ENCODE peak calls at places on chromosomes 13 and 19, in eight cellular contexts. One of them, this sample, is unnamed.

GRCh38 chr19:45164577-45165335 is 4.0 kb upstream of the NKPD1 start:
- DNase-seq in AG04450: no peak
- DNase-seq in cardiac muscle cell: peak
- DNase-seq in hepatocyte: peak
- DNase-seq in omental fat pad: peak
- DNase-seq in BJ: no peak
- DNase-seq in progenitor cell of endocrine pancreas: no peak
- DNase-seq in MM.1S: peak
- DNase-seq in this sample: peak

GRCh38 chr13:60396783-60397692 is at the start of gene TDRD3:
- DNase-seq in AG04450: peak
- DNase-seq in cardiac muscle cell: peak
- DNase-seq in hepatocyte: peak
- DNase-seq in omental fat pad: peak
- DNase-seq in BJ: peak
- DNase-seq in progenitor cell of endocrine pancreas: peak
- DNase-seq in MM.1S: peak
- DNase-seq in this sample: peak

GRCh38 chr19:40607311-40607871 is 6.2 kb downstream of the LTBP4 start:
- DNase-seq in AG04450: no peak
- DNase-seq in cardiac muscle cell: no peak
- DNase-seq in hepatocyte: no peak
- DNase-seq in omental fat pad: no peak
- DNase-seq in BJ: no peak
- DNase-seq in progenitor cell of endocrine pancreas: no peak
- DNase-seq in MM.1S: no peak
- DNase-seq in this sample: no peak

GRCh38 chr19:720691-721160 is 12.0 kb downstream of the PALM start:
- DNase-seq in AG04450: no peak
- DNase-seq in cardiac muscle cell: no peak
- DNase-seq in hepatocyte: no peak
- DNase-seq in omental fat pad: no peak
- DNase-seq in BJ: no peak
- DNase-seq in progenitor cell of endocrine pancreas: no peak
- DNase-seq in MM.1S: no peak
- DNase-seq in this sample: no peak

GRCh38 chr19:47001584-47001983 is 18.1 kb upstream of the NPAS1 start:
- DNase-seq in AG04450: no peak
- DNase-seq in cardiac muscle cell: no peak
- DNase-seq in hepatocyte: no peak
- DNase-seq in omental fat pad: no peak
- DNase-seq in BJ: no peak
- DNase-seq in progenitor cell of endocrine pancreas: no peak
- DNase-seq in MM.1S: no peak
- DNase-seq in this sample: no peak

GRCh38 chr13:48709213-48709612 is 55.5 kb downstream of the CYSLTR2 start:
- DNase-seq in AG04450: no peak
- DNase-seq in cardiac muscle cell: no peak
- DNase-seq in hepatocyte: no peak
- DNase-seq in omental fat pad: no peak
- DNase-seq in BJ: no peak
- DNase-seq in progenitor cell of endocrine pancreas: no peak
- DNase-seq in MM.1S: no peak
- DNase-seq in this sample: no peak

GRCh38 chr19:50694815-50695145 is 24.8 kb downstream of the SHANK1 start:
- DNase-seq in AG04450: no peak
- DNase-seq in cardiac muscle cell: no peak
- DNase-seq in hepatocyte: no peak
- DNase-seq in omental fat pad: no peak
- DNase-seq in BJ: no peak
- DNase-seq in progenitor cell of endocrine pancreas: no peak
- DNase-seq in MM.1S: no peak
- DNase-seq in this sample: no peak

GRCh38 chr19:43743059-43743458 is 11.7 kb downstream of the SMG9 start:
- DNase-seq in AG04450: no peak
- DNase-seq in cardiac muscle cell: no peak
- DNase-seq in hepatocyte: no peak
- DNase-seq in omental fat pad: no peak
- DNase-seq in BJ: no peak
- DNase-seq in progenitor cell of endocrine pancreas: no peak
- DNase-seq in MM.1S: no peak
- DNase-seq in this sample: no peak

GRCh38 chr19:43820098-43820860 is 6.8 kb upstream of the ZNF283 start:
- DNase-seq in AG04450: peak
- DNase-seq in cardiac muscle cell: no peak
- DNase-seq in hepatocyte: no peak
- DNase-seq in omental fat pad: no peak
- DNase-seq in BJ: no peak
- DNase-seq in progenitor cell of endocrine pancreas: no peak
- DNase-seq in MM.1S: no peak
- DNase-seq in this sample: no peak

GRCh38 chr13:107301724-107302374 is 733.9 kb upstream of the ARGLU1 start:
- DNase-seq in AG04450: no peak
- DNase-seq in cardiac muscle cell: peak
- DNase-seq in hepatocyte: no peak
- DNase-seq in omental fat pad: no peak
- DNase-seq in BJ: no peak
- DNase-seq in progenitor cell of endocrine pancreas: no peak
- DNase-seq in MM.1S: no peak
- DNase-seq in this sample: no peak

GRCh38 chr13:97068146-97068545 is 73.9 kb upstream of the OXGR1 start:
- DNase-seq in AG04450: no peak
- DNase-seq in cardiac muscle cell: no peak
- DNase-seq in hepatocyte: no peak
- DNase-seq in omental fat pad: no peak
- DNase-seq in BJ: no peak
- DNase-seq in progenitor cell of endocrine pancreas: no peak
- DNase-seq in MM.1S: no peak
- DNase-seq in this sample: no peak

GRCh38 chr19:1713170-1713569 is 40.1 kb upstream of the ONECUT3 start:
- DNase-seq in AG04450: no peak
- DNase-seq in cardiac muscle cell: no peak
- DNase-seq in hepatocyte: no peak
- DNase-seq in omental fat pad: no peak
- DNase-seq in BJ: no peak
- DNase-seq in progenitor cell of endocrine pancreas: no peak
- DNase-seq in MM.1S: no peak
- DNase-seq in this sample: no peak

GRCh38 chr19:12779162-12779993 is 4.0 kb upstream of the HOOK2 start:
- DNase-seq in AG04450: no peak
- DNase-seq in cardiac muscle cell: peak
- DNase-seq in hepatocyte: peak
- DNase-seq in omental fat pad: no peak
- DNase-seq in BJ: no peak
- DNase-seq in progenitor cell of endocrine pancreas: no peak
- DNase-seq in MM.1S: no peak
- DNase-seq in this sample: no peak

GRCh38 chr13:112113851-112114250 is 46.9 kb downstream of the SOX1 start:
- DNase-seq in AG04450: no peak
- DNase-seq in cardiac muscle cell: no peak
- DNase-seq in hepatocyte: no peak
- DNase-seq in omental fat pad: no peak
- DNase-seq in BJ: no peak
- DNase-seq in progenitor cell of endocrine pancreas: no peak
- DNase-seq in MM.1S: no peak
- DNase-seq in this sample: no peak

GRCh38 chr13:39129253-39129652 is 91.0 kb downstream of the NHLRC3 start:
- DNase-seq in AG04450: no peak
- DNase-seq in cardiac muscle cell: no peak
- DNase-seq in hepatocyte: no peak
- DNase-seq in omental fat pad: no peak
- DNase-seq in BJ: no peak
- DNase-seq in progenitor cell of endocrine pancreas: no peak
- DNase-seq in MM.1S: no peak
- DNase-seq in this sample: no peak

GRCh38 chr19:15836345-15836594 is 20.8 kb upstream of the OR10H1 start:
- DNase-seq in AG04450: no peak
- DNase-seq in cardiac muscle cell: no peak
- DNase-seq in hepatocyte: no peak
- DNase-seq in omental fat pad: peak
- DNase-seq in BJ: no peak
- DNase-seq in progenitor cell of endocrine pancreas: no peak
- DNase-seq in MM.1S: no peak
- DNase-seq in this sample: no peak

GRCh38 chr19:50673118-50673517 is 23.9 kb downstream of the C19orf81 start:
- DNase-seq in AG04450: no peak
- DNase-seq in cardiac muscle cell: no peak
- DNase-seq in hepatocyte: no peak
- DNase-seq in omental fat pad: no peak
- DNase-seq in BJ: no peak
- DNase-seq in progenitor cell of endocrine pancreas: no peak
- DNase-seq in MM.1S: no peak
- DNase-seq in this sample: no peak

GRCh38 chr19:3606690-3607289 is at the start of gene TBXA2R:
- DNase-seq in AG04450: no peak
- DNase-seq in cardiac muscle cell: peak
- DNase-seq in hepatocyte: peak
- DNase-seq in omental fat pad: peak
- DNase-seq in BJ: no peak
- DNase-seq in progenitor cell of endocrine pancreas: no peak
- DNase-seq in MM.1S: no peak
- DNase-seq in this sample: peak

GRCh38 chr13:41193919-41194824 is at the start of gene KBTBD7:
- DNase-seq in AG04450: peak
- DNase-seq in cardiac muscle cell: peak
- DNase-seq in hepatocyte: peak
- DNase-seq in omental fat pad: peak
- DNase-seq in BJ: peak
- DNase-seq in progenitor cell of endocrine pancreas: peak
- DNase-seq in MM.1S: peak
- DNase-seq in this sample: peak

GRCh38 chr13:41199061-41199460 is 4.7 kb upstream of the KBTBD7 start:
- DNase-seq in AG04450: no peak
- DNase-seq in cardiac muscle cell: no peak
- DNase-seq in hepatocyte: no peak
- DNase-seq in omental fat pad: no peak
- DNase-seq in BJ: no peak
- DNase-seq in progenitor cell of endocrine pancreas: no peak
- DNase-seq in MM.1S: no peak
- DNase-seq in this sample: no peak

GRCh38 chr13:41199526-41199925 is 5.2 kb upstream of the KBTBD7 start:
- DNase-seq in AG04450: no peak
- DNase-seq in cardiac muscle cell: no peak
- DNase-seq in hepatocyte: no peak
- DNase-seq in omental fat pad: no peak
- DNase-seq in BJ: no peak
- DNase-seq in progenitor cell of endocrine pancreas: no peak
- DNase-seq in MM.1S: no peak
- DNase-seq in this sample: no peak

GRCh38 chr13:41196011-41196410 is 1.6 kb upstream of the KBTBD7 start:
- DNase-seq in AG04450: no peak
- DNase-seq in cardiac muscle cell: no peak
- DNase-seq in hepatocyte: no peak
- DNase-seq in omental fat pad: no peak
- DNase-seq in BJ: no peak
- DNase-seq in progenitor cell of endocrine pancreas: no peak
- DNase-seq in MM.1S: no peak
- DNase-seq in this sample: no peak

DNA sequence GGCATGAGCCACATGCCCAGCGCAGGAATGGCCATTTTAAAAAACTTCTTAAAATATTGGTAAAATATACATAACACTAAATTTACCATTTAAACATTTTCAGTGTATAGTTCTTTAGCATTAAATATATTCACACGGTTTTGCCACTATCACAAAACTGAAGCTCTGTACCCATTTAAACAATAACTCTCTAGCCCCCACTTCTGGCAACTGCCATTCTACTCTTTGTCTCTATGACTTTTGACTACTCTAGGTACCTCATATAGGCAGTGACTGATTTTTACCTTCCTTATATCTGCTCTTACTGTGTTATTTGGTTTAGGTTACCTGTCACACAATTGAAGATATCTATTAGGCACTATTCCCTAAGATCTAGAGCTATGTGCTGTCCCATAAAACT is 2.3 kb upstream of the KBTBD7 start:
- DNase-seq in AG04450: no peak
- DNase-seq in cardiac muscle cell: no peak
- DNase-seq in hepatocyte: no peak
- DNase-seq in omental fat pad: no peak
- DNase-seq in BJ: no peak
- DNase-seq in progenitor cell of endocrine pancreas: no peak
- DNase-seq in MM.1S: no peak
- DNase-seq in this sample: no peak
- TF ChIP-seq CTCF in AG04450: peak
- TF ChIP-seq CTCF in cardiac muscle cell: peak
- TF ChIP-seq CTCF in hepatocyte: no peak
- TF ChIP-seq CTCF in omental fat pad: no peak
- TF ChIP-seq CTCF in BJ: peak
- TF ChIP-seq CTCF in progenitor cell of endocrine pancreas: no peak
- TF ChIP-seq CTCF in MM.1S: no peak
- TF ChIP-seq CTCF in this sample: no peak

GRCh38 chr19:19115954-19116353 is 22.3 kb downstream of the TMEM161A start:
- DNase-seq in AG04450: no peak
- DNase-seq in cardiac muscle cell: peak
- DNase-seq in hepatocyte: no peak
- DNase-seq in omental fat pad: no peak
- DNase-seq in BJ: no peak
- DNase-seq in progenitor cell of endocrine pancreas: no peak
- DNase-seq in MM.1S: peak
- DNase-seq in this sample: peak
- TF ChIP-seq CTCF in AG04450: peak
- TF ChIP-seq CTCF in cardiac muscle cell: peak
- TF ChIP-seq CTCF in hepatocyte: peak
- TF ChIP-seq CTCF in omental fat pad: no peak
- TF ChIP-seq CTCF in BJ: peak
- TF ChIP-seq CTCF in progenitor cell of endocrine pancreas: peak
- TF ChIP-seq CTCF in MM.1S: peak
- TF ChIP-seq CTCF in this sample: peak

GRCh38 chr13:80338781-80339577 is 1.9 kb downstream of the SPRY2 start:
- DNase-seq in AG04450: peak
- DNase-seq in cardiac muscle cell: peak
- DNase-seq in hepatocyte: peak
- DNase-seq in omental fat pad: peak
- DNase-seq in BJ: peak
- DNase-seq in progenitor cell of endocrine pancreas: peak
- DNase-seq in MM.1S: no peak
- DNase-seq in this sample: peak
- TF ChIP-seq CTCF in AG04450: peak
- TF ChIP-seq CTCF in cardiac muscle cell: peak
- TF ChIP-seq CTCF in hepatocyte: peak
- TF ChIP-seq CTCF in omental fat pad: no peak
- TF ChIP-seq CTCF in BJ: peak
- TF ChIP-seq CTCF in progenitor cell of endocrine pancreas: peak
- TF ChIP-seq CTCF in MM.1S: no peak
- TF ChIP-seq CTCF in this sample: no peak

DNA sequence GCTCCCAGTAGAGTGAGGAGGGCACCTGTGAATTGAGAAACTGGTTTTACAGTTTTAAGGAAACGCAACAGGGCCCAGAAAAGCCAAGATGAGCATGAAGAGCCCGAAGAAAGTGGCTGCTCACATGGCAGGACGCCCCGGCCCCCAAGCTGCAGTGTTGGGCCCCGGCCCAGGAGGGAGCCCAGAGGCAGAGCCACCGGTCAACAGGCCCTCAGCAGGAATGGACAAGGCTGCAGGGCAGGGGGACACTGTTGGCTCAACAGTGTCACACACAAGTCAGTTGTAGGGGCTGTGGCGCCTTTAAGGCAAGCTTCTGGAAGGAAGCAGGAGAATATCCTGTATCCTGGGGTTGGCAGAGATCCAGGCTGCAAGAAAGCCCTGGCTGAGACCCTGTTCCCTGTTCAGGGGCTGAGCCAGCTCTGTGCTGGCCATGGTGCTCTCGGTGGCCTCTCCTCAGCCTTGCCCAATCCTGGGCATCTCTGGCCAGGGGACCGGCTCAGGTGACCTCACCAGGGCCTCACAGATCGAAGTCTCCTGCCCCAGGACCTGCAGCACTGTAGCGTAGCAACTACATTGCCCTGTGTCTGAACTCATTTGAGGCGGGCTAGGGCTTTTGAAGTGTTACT is 28.0 kb downstream of the UPF1 start:
- DNase-seq in AG04450: no peak
- DNase-seq in cardiac muscle cell: no peak
- DNase-seq in hepatocyte: no peak
- DNase-seq in omental fat pad: no peak
- DNase-seq in BJ: no peak
- DNase-seq in progenitor cell of endocrine pancreas: no peak
- DNase-seq in MM.1S: no peak
- DNase-seq in this sample: no peak
- TF ChIP-seq CTCF in AG04450: no peak
- TF ChIP-seq CTCF in cardiac muscle cell: no peak
- TF ChIP-seq CTCF in hepatocyte: no peak
- TF ChIP-seq CTCF in omental fat pad: no peak
- TF ChIP-seq CTCF in BJ: no peak
- TF ChIP-seq CTCF in progenitor cell of endocrine pancreas: no peak
- TF ChIP-seq CTCF in MM.1S: no peak
- TF ChIP-seq CTCF in this sample: no peak

This sample was measured in natural killer cell.